ENCODE peak calls at places on chromosome 19, in seven cellular contexts. One of them, this sample, is unnamed.

GRCh38 chr19:45306522-45307027 is 16.1 kb downstream of the CKM start:
- DNase-seq in HCT116: no peak
- DNase-seq in pancreas: no peak
- DNase-seq in neural progenitor cell: no peak
- DNase-seq in HFF-Myc: no peak
- DNase-seq in left ventricle myocardium inferior: no peak
- DNase-seq in progenitor cell of endocrine pancreas: no peak
- DNase-seq in this sample: no peak

GRCh38 chr19:11196406-11197287 is 698 bp downstream of the KANK2 start:
- DNase-seq in HCT116: no peak
- DNase-seq in pancreas: peak; percentile 84
- DNase-seq in neural progenitor cell: peak; percentile 57
- DNase-seq in HFF-Myc: no peak
- DNase-seq in left ventricle myocardium inferior: peak; percentile 56
- DNase-seq in progenitor cell of endocrine pancreas: no peak
- DNase-seq in this sample: peak; percentile 49

GRCh38 chr19:5207806-5208205 is 132.8 kb downstream of the PTPRS start:
- DNase-seq in HCT116: no peak
- DNase-seq in pancreas: no peak
- DNase-seq in neural progenitor cell: no peak
- DNase-seq in HFF-Myc: no peak
- DNase-seq in left ventricle myocardium inferior: no peak
- DNase-seq in progenitor cell of endocrine pancreas: no peak
- DNase-seq in this sample: no peak

GRCh38 chr19:3034845-3035541 is 5.9 kb upstream of the TLE2 start:
- DNase-seq in HCT116: no peak
- DNase-seq in pancreas: no peak
- DNase-seq in neural progenitor cell: peak; percentile 62
- DNase-seq in HFF-Myc: peak; percentile 17
- DNase-seq in left ventricle myocardium inferior: no peak
- DNase-seq in progenitor cell of endocrine pancreas: no peak
- DNase-seq in this sample: no peak

GRCh38 chr19:33665776-33666175 is 44.0 kb downstream of the CHST8 start:
- DNase-seq in HCT116: no peak
- DNase-seq in pancreas: no peak
- DNase-seq in neural progenitor cell: no peak
- DNase-seq in HFF-Myc: no peak
- DNase-seq in left ventricle myocardium inferior: no peak
- DNase-seq in progenitor cell of endocrine pancreas: no peak
- DNase-seq in this sample: no peak

GRCh38 chr19:48135411-48135810 is 24.8 kb upstream of the PLA2G4C start:
- DNase-seq in HCT116: no peak
- DNase-seq in pancreas: no peak
- DNase-seq in neural progenitor cell: no peak
- DNase-seq in HFF-Myc: no peak
- DNase-seq in left ventricle myocardium inferior: no peak
- DNase-seq in progenitor cell of endocrine pancreas: no peak
- DNase-seq in this sample: no peak

GRCh38 chr19:29308977-29309520 is 96.1 kb upstream of the UQCRFS1 start:
- DNase-seq in HCT116: no peak
- DNase-seq in pancreas: no peak
- DNase-seq in neural progenitor cell: peak; percentile 46
- DNase-seq in HFF-Myc: no peak
- DNase-seq in left ventricle myocardium inferior: no peak
- DNase-seq in progenitor cell of endocrine pancreas: no peak
- DNase-seq in this sample: no peak

GRCh38 chr19:55659822-55660221 is 5.0 kb downstream of the U2AF2 start:
- DNase-seq in HCT116: no peak
- DNase-seq in pancreas: peak; percentile 60
- DNase-seq in neural progenitor cell: no peak
- DNase-seq in HFF-Myc: no peak
- DNase-seq in left ventricle myocardium inferior: no peak
- DNase-seq in progenitor cell of endocrine pancreas: no peak
- DNase-seq in this sample: no peak

GRCh38 chr19:19615086-19615485 is 3.4 kb downstream of the PBX4 start:
- DNase-seq in HCT116: peak; percentile 66
- DNase-seq in pancreas: no peak
- DNase-seq in neural progenitor cell: no peak
- DNase-seq in HFF-Myc: no peak
- DNase-seq in left ventricle myocardium inferior: no peak
- DNase-seq in progenitor cell of endocrine pancreas: no peak
- DNase-seq in this sample: no peak

GRCh38 chr19:5627395-5627904 is 4.6 kb downstream of the SAFB start:
- DNase-seq in HCT116: no peak
- DNase-seq in pancreas: no peak
- DNase-seq in neural progenitor cell: peak; percentile 19
- DNase-seq in HFF-Myc: peak; percentile 40
- DNase-seq in left ventricle myocardium inferior: peak; percentile 56
- DNase-seq in progenitor cell of endocrine pancreas: no peak
- DNase-seq in this sample: no peak

GRCh38 chr19:35860818-35861639 is 4.3 kb downstream of the KIRREL2 start:
- DNase-seq in HCT116: no peak
- DNase-seq in pancreas: peak; percentile 68
- DNase-seq in neural progenitor cell: peak; percentile 98
- DNase-seq in HFF-Myc: no peak
- DNase-seq in left ventricle myocardium inferior: no peak
- DNase-seq in progenitor cell of endocrine pancreas: peak; percentile 77
- DNase-seq in this sample: peak; percentile 59

GRCh38 chr19:3494559-3494958 is 5.9 kb downstream of the DOHH start:
- DNase-seq in HCT116: no peak
- DNase-seq in pancreas: no peak
- DNase-seq in neural progenitor cell: no peak
- DNase-seq in HFF-Myc: no peak
- DNase-seq in left ventricle myocardium inferior: no peak
- DNase-seq in progenitor cell of endocrine pancreas: no peak
- DNase-seq in this sample: no peak

DNA sequence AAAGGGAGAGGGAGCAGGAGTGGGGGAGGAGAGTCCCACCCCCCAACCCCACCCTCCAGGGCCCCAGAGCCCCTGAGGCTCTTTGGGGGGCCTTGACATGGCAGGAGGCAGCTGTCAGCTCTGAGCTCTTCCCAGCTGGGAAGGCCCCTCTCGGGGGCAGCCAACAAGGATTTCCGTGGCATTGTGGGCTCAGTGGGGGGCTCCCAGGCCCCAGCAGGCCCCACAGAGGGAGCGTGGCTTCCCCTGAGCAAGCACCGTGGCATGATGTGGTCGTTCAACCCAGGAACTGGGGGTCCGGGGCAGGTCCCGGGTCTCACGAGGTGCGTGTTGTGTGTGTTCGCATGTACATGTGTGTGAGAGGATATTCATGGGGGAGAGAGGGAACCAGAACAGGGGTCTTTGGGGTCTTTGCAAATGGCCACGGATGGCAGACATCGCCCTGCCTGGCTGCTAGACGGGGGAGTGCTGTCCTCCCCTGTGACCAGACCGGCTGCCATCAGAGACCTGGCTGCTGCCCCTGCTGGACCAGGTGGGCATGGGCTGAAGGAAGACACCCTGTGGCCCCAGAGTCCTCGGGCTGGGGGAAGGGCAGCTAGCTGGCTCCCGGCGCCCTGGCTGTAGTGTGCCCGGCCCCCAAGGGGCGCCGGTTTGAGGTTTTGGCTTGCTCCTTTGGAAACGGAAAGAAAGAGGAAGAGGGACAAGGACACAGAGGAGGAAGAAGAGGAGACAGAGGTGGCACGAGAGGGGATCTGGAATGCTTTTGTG is 3.7 kb upstream of the AKAP8L start:
- DNase-seq in HCT116: no peak
- DNase-seq in pancreas: peak; percentile 66
- DNase-seq in neural progenitor cell: no peak
- DNase-seq in HFF-Myc: no peak
- DNase-seq in left ventricle myocardium inferior: no peak
- DNase-seq in progenitor cell of endocrine pancreas: no peak
- DNase-seq in this sample: no peak
- TF ChIP-seq CTCF in HCT116: no peak
- TF ChIP-seq CTCF in pancreas: no peak
- TF ChIP-seq CTCF in neural progenitor cell: no peak
- TF ChIP-seq CTCF in HFF-Myc: no peak
- TF ChIP-seq CTCF in left ventricle myocardium inferior: no peak
- TF ChIP-seq CTCF in progenitor cell of endocrine pancreas: no peak
- TF ChIP-seq CTCF in this sample: no peak

DNA sequence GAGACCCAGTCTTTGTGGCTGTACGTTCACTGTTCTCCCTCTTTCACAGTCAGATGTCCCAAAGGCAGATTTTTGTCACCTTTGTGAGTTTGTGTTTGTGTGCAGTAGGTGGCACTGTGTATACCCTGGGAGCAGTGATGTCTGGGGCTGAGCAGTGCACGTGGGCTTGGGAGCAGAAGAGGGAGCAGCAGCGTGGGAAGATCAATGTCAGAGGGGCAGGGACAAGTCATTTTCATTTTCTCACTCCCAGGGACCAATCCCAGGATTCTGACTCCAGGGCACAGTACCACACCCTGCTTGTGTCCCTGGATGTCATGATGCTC is 2.0 kb upstream of the PSG6 start:
- DNase-seq in HCT116: no peak
- DNase-seq in pancreas: no peak
- DNase-seq in neural progenitor cell: no peak
- DNase-seq in HFF-Myc: no peak
- DNase-seq in left ventricle myocardium inferior: no peak
- DNase-seq in progenitor cell of endocrine pancreas: no peak
- DNase-seq in this sample: no peak
- TF ChIP-seq CTCF in HCT116: peak; percentile 31
- TF ChIP-seq CTCF in pancreas: no peak
- TF ChIP-seq CTCF in neural progenitor cell: no peak
- TF ChIP-seq CTCF in HFF-Myc: no peak
- TF ChIP-seq CTCF in left ventricle myocardium inferior: no peak
- TF ChIP-seq CTCF in progenitor cell of endocrine pancreas: no peak
- TF ChIP-seq CTCF in this sample: no peak

GRCh38 chr19:42116308-42117075 is 15.8 kb downstream of the POU2F2 start:
- DNase-seq in HCT116: no peak
- DNase-seq in pancreas: peak; percentile 64
- DNase-seq in neural progenitor cell: no peak
- DNase-seq in HFF-Myc: no peak
- DNase-seq in left ventricle myocardium inferior: no peak
- DNase-seq in progenitor cell of endocrine pancreas: no peak
- DNase-seq in this sample: no peak
- TF ChIP-seq CTCF in HCT116: peak; percentile 41
- TF ChIP-seq CTCF in pancreas: no peak
- TF ChIP-seq CTCF in neural progenitor cell: no peak
- TF ChIP-seq CTCF in HFF-Myc: peak; percentile 29
- TF ChIP-seq CTCF in left ventricle myocardium inferior: no peak
- TF ChIP-seq CTCF in progenitor cell of endocrine pancreas: peak; percentile 14
- TF ChIP-seq CTCF in this sample: no peak

GRCh38 chr19:18440421-18440877 is 2.5 kb upstream of the ISYNA1 start:
- DNase-seq in HCT116: no peak
- DNase-seq in pancreas: no peak
- DNase-seq in neural progenitor cell: no peak
- DNase-seq in HFF-Myc: no peak
- DNase-seq in left ventricle myocardium inferior: peak; percentile 27
- DNase-seq in progenitor cell of endocrine pancreas: no peak
- DNase-seq in this sample: no peak
- TF ChIP-seq CTCF in HCT116: peak; percentile 60
- TF ChIP-seq CTCF in pancreas: no peak
- TF ChIP-seq CTCF in neural progenitor cell: peak; percentile 27
- TF ChIP-seq CTCF in HFF-Myc: peak; percentile 24
- TF ChIP-seq CTCF in left ventricle myocardium inferior: peak; percentile 43
- TF ChIP-seq CTCF in progenitor cell of endocrine pancreas: peak; percentile 27
- TF ChIP-seq CTCF in this sample: no peak

GRCh38 chr19:1768248-1768647 is 14.9 kb downstream of the ONECUT3 start:
- DNase-seq in HCT116: no peak
- DNase-seq in pancreas: peak; percentile 43
- DNase-seq in neural progenitor cell: peak; percentile 75
- DNase-seq in HFF-Myc: no peak
- DNase-seq in left ventricle myocardium inferior: no peak
- DNase-seq in progenitor cell of endocrine pancreas: peak; percentile 54
- DNase-seq in this sample: peak; percentile 39
- TF ChIP-seq CTCF in HCT116: peak; percentile 19
- TF ChIP-seq CTCF in pancreas: no peak
- TF ChIP-seq CTCF in neural progenitor cell: peak; percentile 53
- TF ChIP-seq CTCF in HFF-Myc: peak; percentile 21
- TF ChIP-seq CTCF in left ventricle myocardium inferior: no peak
- TF ChIP-seq CTCF in progenitor cell of endocrine pancreas: peak; percentile 53
- TF ChIP-seq CTCF in this sample: no peak

GRCh38 chr19:42312370-42312769 is 739 bp upstream of the TMEM145 start:
- DNase-seq in HCT116: no peak
- DNase-seq in pancreas: no peak
- DNase-seq in neural progenitor cell: no peak
- DNase-seq in HFF-Myc: no peak
- DNase-seq in left ventricle myocardium inferior: no peak
- DNase-seq in progenitor cell of endocrine pancreas: no peak
- DNase-seq in this sample: no peak

GRCh38 chr19:42309686-42310085 is 3.4 kb upstream of the TMEM145 start:
- DNase-seq in HCT116: no peak
- DNase-seq in pancreas: no peak
- DNase-seq in neural progenitor cell: no peak
- DNase-seq in HFF-Myc: no peak
- DNase-seq in left ventricle myocardium inferior: no peak
- DNase-seq in progenitor cell of endocrine pancreas: no peak
- DNase-seq in this sample: no peak

GRCh38 chr19:42313096-42313839 is at the start of gene TMEM145:
- DNase-seq in HCT116: no peak
- DNase-seq in pancreas: peak; percentile 84
- DNase-seq in neural progenitor cell: peak; percentile 84
- DNase-seq in HFF-Myc: no peak
- DNase-seq in left ventricle myocardium inferior: no peak
- DNase-seq in progenitor cell of endocrine pancreas: peak; percentile 45
- DNase-seq in this sample: peak; percentile 53

GRCh38 chr19:42313840-42314755 is 989 bp downstream of the TMEM145 start:
- DNase-seq in HCT116: no peak
- DNase-seq in pancreas: no peak
- DNase-seq in neural progenitor cell: no peak
- DNase-seq in HFF-Myc: no peak
- DNase-seq in left ventricle myocardium inferior: no peak
- DNase-seq in progenitor cell of endocrine pancreas: no peak
- DNase-seq in this sample: no peak

GRCh38 chr19:42311612-42312160 is 1.4 kb upstream of the TMEM145 start:
- DNase-seq in HCT116: no peak
- DNase-seq in pancreas: no peak
- DNase-seq in neural progenitor cell: peak; percentile 45
- DNase-seq in HFF-Myc: no peak
- DNase-seq in left ventricle myocardium inferior: no peak
- DNase-seq in progenitor cell of endocrine pancreas: no peak
- DNase-seq in this sample: no peak
- TF ChIP-seq CTCF in HCT116: peak; percentile 40
- TF ChIP-seq CTCF in pancreas: no peak
- TF ChIP-seq CTCF in neural progenitor cell: peak; percentile 27
- TF ChIP-seq CTCF in HFF-Myc: no peak
- TF ChIP-seq CTCF in left ventricle myocardium inferior: no peak
- TF ChIP-seq CTCF in progenitor cell of endocrine pancreas: peak; percentile 9
- TF ChIP-seq CTCF in this sample: peak; percentile 15

DNA sequence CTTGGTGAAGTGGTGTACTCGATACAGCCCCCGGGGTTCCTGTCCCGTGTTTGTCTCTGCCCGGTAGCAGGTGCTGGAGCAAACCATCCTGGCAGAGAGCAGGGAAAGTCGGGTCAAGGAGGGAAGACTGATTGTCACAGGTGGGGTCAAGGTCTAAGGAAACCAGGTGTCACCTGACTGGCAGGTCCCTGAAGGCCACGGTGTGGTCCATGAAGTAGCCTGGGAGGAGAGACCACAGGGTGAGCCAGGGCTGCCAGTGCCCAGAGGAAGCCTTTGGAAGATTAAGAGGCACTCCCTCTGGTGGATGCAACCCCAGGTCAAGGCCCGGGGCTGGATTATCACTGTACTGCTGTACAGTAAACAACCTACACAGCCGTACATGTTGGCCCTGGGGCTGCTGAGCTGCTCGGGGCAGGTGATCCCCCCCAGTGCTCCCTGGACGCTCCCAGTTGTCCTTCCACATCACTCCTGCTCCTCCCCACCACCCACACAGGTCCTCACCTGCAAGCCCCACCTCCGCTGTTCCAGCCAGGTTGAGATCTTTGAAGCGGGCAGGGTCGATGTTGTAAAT is 6.0 kb upstream of the CCER2 start:
- DNase-seq in HCT116: no peak
- DNase-seq in pancreas: no peak
- DNase-seq in neural progenitor cell: peak; percentile 26
- DNase-seq in HFF-Myc: no peak
- DNase-seq in left ventricle myocardium inferior: no peak
- DNase-seq in progenitor cell of endocrine pancreas: no peak
- DNase-seq in this sample: peak; percentile 38
- TF ChIP-seq CTCF in HCT116: no peak
- TF ChIP-seq CTCF in pancreas: no peak
- TF ChIP-seq CTCF in neural progenitor cell: peak; percentile 21
- TF ChIP-seq CTCF in HFF-Myc: no peak
- TF ChIP-seq CTCF in left ventricle myocardium inferior: peak; percentile 26
- TF ChIP-seq CTCF in progenitor cell of endocrine pancreas: peak; percentile 18
- TF ChIP-seq CTCF in this sample: no peak